ENCODE peak calls at places on chromosomes 4 and X, in seven cellular contexts. Z is NCI-H1417; C is fibroblast of lung; F is lower leg skin; K is HEK293T; L is ACHN; G is stimulated activated CD4-positive, alpha-beta T cell treated with anti-CD3 and anti-CD28 coated beads, TNF-alpha, amount 100 ng/mL, for 48 hours. O is an unnamed sample.

GRCh38 chr4:187227907-187228699 is 504.4 kb upstream of the FAT1 start:
- DNase-seq in C (no peak), L (no peak), Z (no peak), K (no peak), F (no peak), G (no peak), O (no peak)

GRCh38 chr4:22410645-22411247 is 105.1 kb downstream of the ADGRA3 start:
- DNase-seq in C (no peak), L (peak; percentile 24), G (no peak), Z (no peak), F (no peak), K (no peak), O (no peak)

GRCh38 chrX:23333842-23334535 is 660 bp upstream of the PTCHD1 start:
- DNase-seq in C (no peak), K (peak; percentile 19), F (no peak), G (no peak), Z (peak; percentile 67), L (no peak), O (peak; percentile 4)

GRCh38 chr4:146346276-146346675 is 131.9 kb downstream of the REELD1 start:
- DNase-seq in K (no peak), F (no peak), C (no peak), G (no peak), Z (no peak), L (no peak), O (no peak)

GRCh38 chr4:120922390-120923200 is at the start of gene PRDM5:
- DNase-seq in K (peak; percentile 53), C (peak; percentile 59), G (no peak), Z (peak; percentile 78), F (peak; percentile 88), L (peak; percentile 8), O (peak; percentile 60)

GRCh38 chrX:68077378-68077777 is 355.9 kb downstream of the OPHN1 start:
- DNase-seq in G (no peak), Z (no peak), C (no peak), K (no peak), L (no peak), F (no peak), O (no peak)

GRCh38 chr4:59044316-59044715 is 1934.1 kb upstream of the IGFBP7 start:
- DNase-seq in F (no peak), G (no peak), K (no peak), Z (no peak), L (no peak), C (no peak), O (no peak)

GRCh38 chr4:56907009-56907408 is 691 bp upstream of the REST start:
- DNase-seq in Z (no peak), K (peak; percentile 10), G (no peak), F (peak; percentile 83), L (no peak), C (no peak), O (no peak)

GRCh38 chrX:38968344-38968743 is 167.1 kb downstream of the MID1IP1 start:
- DNase-seq in C (no peak), Z (no peak), G (no peak), F (no peak), K (no peak), L (no peak), O (no peak)

GRCh38 chr4:54940996-54941395 is 184.4 kb downstream of the KDR start:
- DNase-seq in Z (no peak), F (no peak), G (peak; percentile 2), L (no peak), C (no peak), K (no peak), O (no peak)

GRCh38 chr4:177441803-177442622 is at the start of gene AGA:
- DNase-seq in F (peak; percentile 99), C (peak; percentile 93), L (peak; percentile 93), G (peak; percentile 93), Z (peak; percentile 95), K (peak; percentile 92), O (peak; percentile 90)

GRCh38 chr4:103721251-103721650 is 1.5 kb upstream of the TACR3 start:
- DNase-seq in L (no peak), K (no peak), F (no peak), Z (peak; percentile 1), G (no peak), C (no peak), O (no peak)

GRCh38 chr4:10183462-10183861 is 66.9 kb upstream of the WDR1 start:
- DNase-seq in Z (no peak), L (no peak), K (no peak), F (no peak), G (no peak), C (no peak), O (no peak)

GRCh38 chr4:36785965-36786364 is 458.6 kb upstream of the NWD2 start:
- DNase-seq in Z (peak; percentile 52), C (no peak), K (no peak), L (no peak), G (no peak), F (no peak), O (no peak)

GRCh38 chr4:76435689-76436176 is 704 bp downstream of the SHROOM3 start:
- DNase-seq in Z (no peak), G (no peak), C (peak; percentile 35), K (no peak), L (no peak), F (no peak), O (no peak)

GRCh38 chrX:40543661-40544328 is 37.0 kb upstream of the ATP6AP2 start:
- DNase-seq in Z (peak; percentile 74), L (peak; percentile 14), F (no peak), G (no peak), K (peak; percentile 50), C (peak; percentile 51), O (no peak)

GRCh38 chrX:56728752-56729151 is 291 bp upstream of the NBDY start:
- DNase-seq in K (no peak), C (peak; percentile 32), F (no peak), G (no peak), Z (peak; percentile 50), L (peak; percentile 8), O (no peak)

GRCh38 chr4:21184788-21185187 is 484.5 kb downstream of the PACRGL start:
- DNase-seq in C (no peak), F (no peak), G (no peak), K (no peak), Z (no peak), L (no peak), O (no peak)

GRCh38 chr4:152310223-152310622 is 225.7 kb downstream of the FBXW7 start:
- DNase-seq in K (no peak), C (peak; percentile 91), F (no peak), G (no peak), L (peak; percentile 60), Z (no peak), O (peak; percentile 31)

GRCh38 chrX:153381684-153382532 is 19.2 kb downstream of the PNMA6E start:
- DNase-seq in F (no peak), K (peak; percentile 49), G (no peak), C (peak; percentile 83), Z (peak; percentile 72), L (peak; percentile 0), O (no peak)